ENCODE peak calls at places on chromosomes 4 and X, in five cellular contexts. W is fibroblast of lung, V is heart left ventricle, T is right lobe of liver, D is cardiac muscle cell. U is an unnamed sample. For H3K4me1, the result is how much of the 10 kb centered on the place peaks cover.

GRCh38 chr4:108620933-108621905 is 843 bp downstream of the RPL34 start:
- DNase-seq in T (no peak), W (peak), D (no peak), V (no peak), U (no peak)

GRCh38 chrX:12446342-12447075 is 308.2 kb downstream of the FRMPD4 start:
- DNase-seq in W (peak), T (no peak), V (no peak), D (no peak), U (no peak)

GRCh38 chr4:112881842-112882241 is 167.6 kb upstream of the ANK2 start:
- DNase-seq in T (no peak), W (no peak), V (no peak), D (no peak), U (peak)

GRCh38 chr4:10982305-10982704 is 297.7 kb upstream of the CLNK start:
- DNase-seq in V (no peak), D (no peak), W (no peak), T (no peak), U (no peak)

GRCh38 chrX:115895678-115896329 is 274.7 kb upstream of the AGTR2 start:
- DNase-seq in T (no peak), W (no peak), D (no peak), V (no peak), U (no peak)

GRCh38 chrX:101108293-101108692 is 10.3 kb downstream of the CENPI start:
- DNase-seq in W (peak), V (no peak), D (no peak), T (no peak), U (no peak)

GRCh38 chr4:150224896-150225591 is 146.8 kb downstream of the DCLK2 start:
- DNase-seq in V (no peak), T (no peak), D (no peak), W (peak), U (peak)

GRCh38 chr4:140662082-140662869 is 93.5 kb upstream of the UCP1 start:
- DNase-seq in T (no peak), V (no peak), W (peak), D (no peak), U (no peak)

GRCh38 chr4:53622739-53623151 is 31.5 kb upstream of the LNX1 start:
- DNase-seq in V (no peak), D (no peak), W (peak), T (no peak), U (no peak)

GRCh38 chr4:5003372-5003857 is 15.8 kb downstream of the CYTL1 start:
- DNase-seq in T (no peak), D (no peak), V (no peak), W (no peak), U (no peak)

DNA sequence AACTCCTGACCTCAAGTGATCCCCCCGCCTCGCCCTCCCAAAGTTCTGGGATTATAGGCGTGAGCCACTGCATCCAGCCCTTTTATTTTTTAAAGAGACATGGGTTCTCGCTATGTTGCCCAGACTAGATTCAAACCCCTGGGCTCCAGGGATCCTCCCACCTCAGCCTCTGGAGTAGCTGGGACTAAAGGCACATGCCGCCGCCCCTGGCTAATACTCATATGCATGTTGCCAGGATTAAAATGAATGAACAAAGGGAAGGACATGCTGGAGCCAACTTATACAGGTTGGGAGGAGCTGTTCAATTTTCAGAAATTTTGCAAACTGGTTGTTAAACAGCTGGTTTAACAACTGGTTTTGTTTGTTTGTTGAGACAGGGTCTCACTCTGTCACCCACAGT is 1.4 kb upstream of the FTSJ1 start:
- DNase-seq in D (no peak), V (no peak), T (no peak), W (no peak), U (no peak)
- H3K4me1 ChIP-seq in D (under half), V (under half), T (under half), W (under half), U (under half)

DNA sequence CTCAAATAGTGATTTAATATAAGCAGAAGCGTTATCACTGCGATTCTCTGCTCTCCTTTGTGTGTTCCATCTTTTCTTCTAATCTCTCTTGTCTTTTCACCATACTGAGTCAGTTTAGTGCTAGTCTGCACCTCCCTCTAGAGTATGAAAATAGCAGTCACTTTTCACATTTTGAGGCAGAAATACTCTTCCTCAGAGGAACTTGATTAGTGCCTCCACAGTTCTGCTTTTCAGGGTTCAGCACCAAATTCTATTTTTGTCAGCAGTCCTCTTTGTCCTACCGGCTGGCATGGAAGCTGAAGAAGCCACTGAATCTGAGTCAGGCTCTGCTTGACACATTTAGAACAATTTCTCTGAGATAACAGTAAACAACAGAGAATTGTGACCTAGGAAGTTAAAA is 49.7 kb upstream of the ANKRD17 start:
- DNase-seq in V (no peak), D (no peak), T (no peak), W (peak), U (no peak)
- TF ChIP-seq CTCF in V (no peak), D (peak), T (peak), W (peak), U (no peak)

DNA sequence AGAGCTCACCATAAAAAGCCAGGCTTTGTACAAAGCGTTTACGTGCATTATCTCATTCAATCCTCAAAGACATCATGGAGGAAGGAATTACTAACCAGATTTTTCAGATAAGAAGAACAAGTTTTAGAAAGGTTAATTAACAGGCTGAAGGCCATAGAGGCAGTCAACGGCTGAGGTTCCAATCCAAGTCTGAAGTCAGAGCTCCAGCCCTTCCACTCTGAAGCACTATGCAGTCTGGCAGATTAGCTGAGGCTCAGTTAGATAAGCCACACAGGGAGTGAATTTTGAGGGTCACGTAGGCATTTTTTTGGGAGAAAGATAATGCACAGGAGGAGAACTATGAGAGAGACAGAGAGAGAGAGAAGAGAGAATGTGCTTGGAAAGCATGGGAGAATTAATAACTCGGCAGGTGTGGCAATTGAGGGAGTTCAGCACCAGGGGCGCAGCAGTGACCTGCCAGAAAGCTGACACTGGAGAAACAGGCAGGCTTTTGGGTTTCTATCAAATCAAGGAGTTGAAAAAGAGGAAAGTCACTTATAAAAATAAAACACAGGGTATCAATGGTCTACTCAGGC is 116.5 kb upstream of the NAP1L5 start:
- DNase-seq in V (no peak), W (no peak), T (no peak), D (peak), U (no peak)
- H3K4me1 ChIP-seq in V (half or more), W (under half), T (under half), D (under half), U (under half)

DNA sequence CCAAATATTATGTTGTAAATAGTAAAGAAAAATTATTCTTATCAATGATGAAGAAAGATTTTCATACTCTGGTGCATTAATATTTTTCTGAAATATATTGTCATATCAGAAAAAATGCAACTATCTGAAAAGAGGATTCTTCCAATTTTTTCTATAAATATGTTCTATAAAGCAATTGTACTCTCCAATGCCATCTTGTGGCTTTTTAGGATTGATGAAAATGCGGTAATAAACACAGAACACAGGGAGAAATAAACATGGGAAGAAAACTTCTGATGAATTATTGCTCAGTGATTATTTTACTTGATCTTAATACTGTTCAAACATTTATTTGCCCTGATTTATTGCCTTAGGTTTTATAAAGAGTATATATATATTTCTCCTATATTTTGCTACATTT is 215.4 kb downstream of the IL1RAPL1 start:
- DNase-seq in D (no peak), T (no peak), W (no peak), V (no peak), U (no peak)
- TF ChIP-seq CTCF in D (peak), T (peak), W (peak), V (no peak), U (no peak)

GRCh38 chr4:41471126-41471665 is 66.8 kb upstream of the LIMCH1 start:
- DNase-seq in V (no peak), D (no peak), T (no peak), W (no peak), U (no peak)
- H3K4me1 ChIP-seq in V (under half), D (under half), T (under half), W (under half), U (under half)

DNA sequence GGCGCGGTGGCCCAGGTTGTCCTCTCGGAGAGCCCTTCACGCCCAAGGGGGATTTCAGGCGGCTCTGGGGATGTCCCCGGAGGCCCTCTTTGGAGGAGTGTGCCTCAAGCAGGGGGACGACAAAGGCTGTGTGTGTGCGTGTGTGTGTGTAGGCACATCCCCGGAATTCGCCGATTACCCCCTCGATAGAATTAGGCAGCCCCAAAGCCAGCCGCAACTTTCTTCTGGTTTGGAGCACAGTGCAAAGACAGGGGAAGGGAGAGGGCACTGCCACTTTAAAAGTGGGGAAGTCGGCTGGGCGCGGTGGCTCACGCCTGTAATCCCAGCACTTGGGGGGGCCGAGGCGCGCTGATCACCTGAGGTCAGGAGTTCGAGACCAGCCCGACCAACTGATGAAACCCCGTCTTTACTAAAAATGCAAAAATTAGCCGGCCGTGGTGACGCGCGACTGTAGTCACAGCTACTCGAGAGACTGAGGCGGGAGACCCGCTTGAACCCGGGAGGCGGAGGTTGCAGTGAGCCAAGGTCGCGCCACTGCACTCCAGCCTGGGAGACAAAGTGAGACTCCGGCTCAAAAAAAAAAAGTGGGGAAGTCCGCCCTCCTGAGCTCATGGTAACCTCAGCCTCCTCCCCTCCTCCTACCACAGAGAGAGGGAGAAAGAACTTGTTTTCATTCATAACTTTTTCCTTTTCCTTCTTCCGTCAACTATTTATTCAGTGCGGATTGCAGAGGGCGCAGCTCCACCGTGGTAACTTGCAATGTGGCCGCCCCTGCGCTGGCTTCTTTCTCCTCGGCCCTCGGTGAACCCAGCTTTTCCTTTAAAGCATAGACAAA is 2.4 kb downstream of the SPRY1 start:
- DNase-seq in V (peak), T (peak), D (peak), W (peak), U (peak)
- TF ChIP-seq CTCF in V (peak), T (peak), D (no peak), W (peak), U (peak)

GRCh38 chr4:183448436-183448835 is 4.0 kb downstream of the CDKN2AIP start:
- DNase-seq in D (no peak), V (no peak), W (no peak), T (no peak), U (no peak)

GRCh38 chr4:183449193-183449888 is 4.9 kb downstream of the CDKN2AIP start:
- DNase-seq in T (no peak), V (no peak), W (peak), D (no peak), U (no peak)

GRCh38 chr4:183450108-183450507 is 5.7 kb downstream of the CDKN2AIP start:
- DNase-seq in D (no peak), V (no peak), W (no peak), T (no peak), U (no peak)

GRCh38 chr4:183444953-183445543 is 612 bp downstream of the CDKN2AIP start:
- DNase-seq in W (peak), D (peak), V (peak), T (peak), U (peak)

DNA sequence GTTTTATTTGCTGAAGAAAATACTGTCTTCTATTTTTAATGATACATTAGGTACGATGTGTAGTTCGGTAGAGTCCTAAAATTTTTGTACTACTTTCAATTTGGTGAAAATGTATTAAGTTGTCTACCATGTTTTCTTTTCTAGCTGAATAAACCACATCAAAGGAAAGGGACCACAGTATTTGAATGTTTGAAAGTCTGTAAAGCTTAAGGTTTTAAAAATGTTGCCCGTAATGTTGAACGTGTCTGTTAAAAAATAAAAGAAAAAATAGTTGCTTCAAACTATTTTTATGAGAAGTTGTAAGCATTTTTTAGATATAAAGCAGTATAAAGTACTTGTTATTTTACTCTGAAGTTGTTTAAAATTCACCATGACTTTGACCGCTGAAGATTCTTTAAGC is 3.2 kb downstream of the CDKN2AIP start:
- DNase-seq in V (no peak), T (no peak), W (no peak), D (no peak), U (no peak)
- H3K4me1 ChIP-seq in V (half or more), T (under half), W (under half), D (under half), U (under half)

U was measured in A673.